ENCODE peak calls at places on chromosomes 2 and 18, in eight cellular contexts. T, U, Q, F, Z, Y, P and V are unnamed samples.

GRCh38 chr18:47731276-47731675 is 199.2 kb downstream of the SMAD2 start:
- DNase-seq in F (no peak), U (no peak), Q (no peak), Y (no peak), P (no peak), Z (no peak), T (no peak), V (no peak)

GRCh38 chr18:74533666-74534065 is 634 bp upstream of the CNDP1 start:
- DNase-seq in Z (no peak), U (peak), F (no peak), P (no peak), Q (no peak), T (no peak), Y (no peak), V (no peak)

GRCh38 chr2:133516405-133517028 is 51.7 kb downstream of the NCKAP5 start:
- DNase-seq in Q (no peak), Z (no peak), U (no peak), F (no peak), T (no peak), Y (no peak), P (peak), V (no peak)

GRCh38 chr18:57975805-57976204 is 68.2 kb upstream of the NEDD4L start:
- DNase-seq in P (no peak), Z (no peak), Y (no peak), Q (no peak), F (no peak), T (no peak), U (no peak), V (no peak)

GRCh38 chr2:236579746-236580315 is 10.2 kb downstream of the ACKR3 start:
- DNase-seq in U (no peak), Q (peak), F (no peak), Y (no peak), Z (no peak), P (no peak), T (no peak), V (no peak)

GRCh38 chr2:241511091-241511741 is 2.8 kb upstream of the STK25 start:
- DNase-seq in Q (no peak), U (no peak), T (no peak), Y (no peak), F (no peak), P (no peak), Z (no peak), V (no peak)

GRCh38 chr18:74652392-74652988 is 54.8 kb downstream of the ZNF407 start:
- DNase-seq in F (peak), Y (peak), P (peak), Z (peak), U (no peak), T (peak), Q (peak), V (no peak)

GRCh38 chr2:113182471-113183260 is 8.9 kb downstream of the PSD4 start:
- DNase-seq in Q (no peak), Y (no peak), Z (no peak), F (no peak), U (peak), P (no peak), T (no peak), V (no peak)